ENCODE peak calls at places on chromosomes 16 and 17, in four cellular contexts. B is breast epithelium, W is stomach, C is HepG2. M is an unnamed sample.
A peak's percentile ranks its signal among the peaks of the same experiment; 100 is the strongest.

GRCh38 chr17:50161911-50162288 is 3.9 kb upstream of the SGCA start:
- DNase-seq in B (no peak), W (no peak), C (no peak), M (peak; percentile 85)

GRCh38 chr17:74452027-74452840 is 14.2 kb upstream of the CD300A start:
- DNase-seq in C (no peak), W (no peak), B (no peak), M (no peak)

GRCh38 chr16:56691885-56692284 is 9.6 kb downstream of the MT1X start:
- DNase-seq in W (no peak), C (peak; percentile 77), B (peak; percentile 79), M (no peak)

GRCh38 chr16:27894441-27894840 is 169.1 kb downstream of the GSG1L start:
- DNase-seq in W (no peak), B (no peak), C (no peak), M (no peak)

GRCh38 chr17:39965017-39965699 is 2.4 kb downstream of the GSDMA start:
- DNase-seq in B (no peak), C (no peak), W (no peak), M (no peak)

GRCh38 chr16:1164382-1164781 is 11.5 kb downstream of the CACNA1H start:
- DNase-seq in B (no peak), C (no peak), W (no peak), M (no peak)

GRCh38 chr16:88924834-88925539 is 52.0 kb downstream of the CBFA2T3 start:
- DNase-seq in C (peak; percentile 70), B (no peak), W (no peak), M (peak; percentile 89)

GRCh38 chr17:6070280-6070894 is at the start of gene WSCD1:
- DNase-seq in W (peak; percentile 45), B (no peak), C (no peak), M (no peak)

GRCh38 chr16:86789621-86790051 is 211.3 kb downstream of the FOXL1 start:
- DNase-seq in B (no peak), W (no peak), C (no peak), M (no peak)

GRCh38 chr17:81057079-81057730 is 22.3 kb downstream of the BAIAP2 start:
- DNase-seq in C (no peak), W (peak; percentile 84), B (peak; percentile 73), M (no peak)

GRCh38 chr17:74599531-74599939 is 7.5 kb upstream of the CD300LD start:
- DNase-seq in B (no peak), W (no peak), C (no peak), M (peak; percentile 75)

GRCh38 chr16:25580071-25580470 is 111.7 kb upstream of the HS3ST4 start:
- DNase-seq in W (no peak), C (no peak), B (no peak), M (no peak)

GRCh38 chr17:16322636-16323035 is 30.6 kb downstream of the CENPV start:
- DNase-seq in B (no peak), C (no peak), W (no peak), M (no peak)

GRCh38 chr16:68229431-68230175 is 6.3 kb downstream of the ESRP2 start:
- DNase-seq in W (peak; percentile 52), C (peak; percentile 64), B (no peak), M (no peak)

GRCh38 chr16:27449434-27450188 is 47.6 kb downstream of the IL21R start:
- DNase-seq in B (no peak), W (peak; percentile 43), C (no peak), M (peak; percentile 90)

GRCh38 chr16:79509221-79509631 is 91.3 kb downstream of the MAF start:
- DNase-seq in B (peak; percentile 52), C (no peak), W (peak; percentile 86), M (no peak)

GRCh38 chr16:53888222-53888621 is 184.3 kb downstream of the FTO start:
- DNase-seq in B (no peak), W (no peak), C (no peak), M (no peak)

GRCh38 chr17:38379448-38379847 is 27.8 kb downstream of the SOCS7 start:
- DNase-seq in C (no peak), B (no peak), W (no peak), M (no peak)

GRCh38 chr17:31008374-31009035 is 37.7 kb downstream of the RNF135 start:
- DNase-seq in B (peak; percentile 62), C (no peak), W (peak; percentile 65), M (peak; percentile 92)

GRCh38 chr16:12340151-12340733 is 363.7 kb downstream of the SNX29 start:
- DNase-seq in B (no peak), C (peak; percentile 74), W (peak; percentile 41), M (no peak)

GRCh38 chr17:75634754-75635609 is 1.7 kb downstream of the SMIM5 start:
- DNase-seq in B (no peak), W (no peak), C (no peak), M (peak; percentile 63)

GRCh38 chr16:52293209-52293608 is 253.7 kb downstream of the TOX3 start:
- DNase-seq in C (no peak), B (no peak), W (no peak), M (no peak)

GRCh38 chr16:89473791-89474414 is 16.5 kb downstream of the ANKRD11 start:
- DNase-seq in C (no peak), W (no peak), B (no peak), M (peak; percentile 64)

GRCh38 chr16:57128787-57129389 is 36.5 kb downstream of the CPNE2 start:
- DNase-seq in B (no peak), W (no peak), C (no peak), M (no peak)

GRCh38 chr17:18143044-18143936 is 34.7 kb downstream of the MYO15A start:
- DNase-seq in C (peak; percentile 38), W (no peak), B (no peak), M (no peak)

GRCh38 chr17:8611135-8611534 is 19.4 kb downstream of the MYH10 start:
- DNase-seq in B (no peak), C (no peak), W (no peak), M (no peak)

GRCh38 chr17:31533546-31534155 is 142.2 kb downstream of the RAB11FIP4 start:
- DNase-seq in B (no peak), C (no peak), W (peak; percentile 40), M (peak; percentile 80)

GRCh38 chr17:45370949-45371413 is 54.2 kb upstream of the MAP3K14 start:
- DNase-seq in C (no peak), B (peak; percentile 9), W (no peak), M (no peak)

GRCh38 chr16:75096730-75097129 is 19.9 kb downstream of the LDHD start:
- DNase-seq in B (no peak), C (no peak), W (peak; percentile 80), M (no peak)

GRCh38 chr16:72072514-72073342 is 9.7 kb downstream of the HPR start:
- DNase-seq in C (peak; percentile 96), B (no peak), W (no peak), M (no peak)

GRCh38 chr17:49914664-49915063 is 54.3 kb upstream of the DLX4 start:
- DNase-seq in B (no peak), W (no peak), C (no peak), M (no peak)

GRCh38 chr17:16886655-16887322 is 85.1 kb downstream of the TNFRSF13B start:
- DNase-seq in B (no peak), W (no peak), C (no peak), M (peak; percentile 3)

GRCh38 chr17:21170829-21171228 is 43.1 kb downstream of the TMEM11 start:
- DNase-seq in W (no peak), C (no peak), B (no peak), M (no peak)

GRCh38 chr16:54957403-54957802 is 26.7 kb downstream of the IRX5 start:
- DNase-seq in C (peak; percentile 20), W (peak; percentile 57), B (no peak), M (no peak)

GRCh38 chr17:14058051-14058450 is 11.3 kb upstream of the COX10 start:
- DNase-seq in B (no peak), W (no peak), C (no peak), M (no peak)

GRCh38 chr17:69267219-69267618 is 38.6 kb upstream of the ABCA10 start:
- DNase-seq in W (no peak), C (no peak), B (no peak), M (no peak)

GRCh38 chr17:77471984-77472836 is 331.4 kb downstream of the SEC14L1 start:
- DNase-seq in C (no peak), B (no peak), W (peak; percentile 56), M (no peak)
- H3K4me3 ChIP-seq in C (no peak overlapping the region), B (peak overlapping the region; percentile 45), W (no peak overlapping the region), M (peak overlapping the region; percentile 0)

DNA sequence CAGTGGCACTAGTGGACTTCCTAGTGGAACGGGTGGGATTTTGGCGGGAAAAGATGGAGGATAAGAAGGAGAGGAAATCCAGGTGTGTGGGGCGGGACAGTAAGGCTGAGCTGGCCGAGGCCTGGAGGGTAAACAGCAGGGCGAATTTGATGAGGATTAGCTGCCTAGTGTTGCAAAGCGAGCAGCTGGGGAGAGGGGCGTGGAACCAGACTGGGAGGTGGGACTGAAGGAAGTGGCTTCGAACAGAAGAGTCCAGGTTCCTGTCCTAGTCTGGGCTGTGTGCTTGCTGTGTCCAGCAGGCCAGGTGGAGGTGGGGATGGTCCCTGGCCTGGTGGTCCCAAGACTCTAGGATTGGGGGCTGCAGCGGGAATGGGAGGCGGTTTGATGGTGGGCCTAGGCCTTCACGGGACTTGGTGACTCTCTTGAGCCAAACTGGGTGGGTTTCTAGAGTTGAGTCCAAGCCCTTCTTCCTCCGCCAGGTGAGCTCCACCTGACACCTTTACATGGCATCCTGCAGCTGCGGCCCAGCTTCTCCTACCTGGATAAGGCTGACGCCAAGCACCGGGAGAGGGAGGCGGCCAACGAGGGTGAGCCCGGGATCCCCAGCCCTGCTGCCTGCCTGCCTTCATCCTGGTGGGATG is 16.1 kb downstream of the POLR3E start:
- DNase-seq in B (no peak), W (peak; percentile 10), C (no peak), M (peak; percentile 69)
- TF ChIP-seq POLR2A in B (no peak), W (no peak), C (no peak), M (no peak)

GRCh38 chr17:59733697-59734096 is 26.2 kb downstream of the VMP1 start:
- DNase-seq in B (no peak), W (no peak), C (no peak), M (no peak)
- TF ChIP-seq POLR2AphosphoS5 in B (no peak), W (no peak), C (no peak), M (no peak)

DNA sequence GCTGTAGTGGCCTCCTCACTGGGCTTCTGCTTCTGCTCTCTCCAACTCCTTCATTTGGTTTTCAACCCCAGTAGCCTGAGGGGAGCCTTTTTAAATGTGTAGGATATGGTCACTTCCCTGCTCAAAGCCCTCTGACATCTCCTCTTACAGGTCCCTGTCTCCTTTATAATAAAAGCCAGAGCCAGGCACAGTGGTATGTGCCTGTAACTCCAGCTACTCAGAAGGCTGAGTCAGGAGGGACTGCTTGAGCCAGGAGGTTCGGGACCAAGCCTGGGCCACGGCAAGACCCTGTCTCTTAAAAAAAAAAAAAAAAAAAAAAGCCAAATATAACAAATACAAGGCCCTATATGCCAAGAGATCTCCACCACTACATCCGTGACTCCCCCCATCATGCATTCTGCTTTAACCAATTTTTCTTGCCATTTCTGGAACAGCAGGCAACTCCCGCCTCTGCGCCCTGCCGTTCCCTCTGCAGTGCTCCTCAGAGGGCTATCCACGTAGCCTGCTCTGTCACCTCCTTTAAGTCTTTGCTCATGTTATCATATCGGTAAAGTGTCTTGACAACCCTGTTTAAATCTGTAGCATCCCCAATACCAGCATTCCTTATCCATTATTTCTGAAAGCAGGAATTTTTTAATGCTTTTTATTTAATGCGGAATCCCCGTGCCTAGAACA is 9.4 kb downstream of the ZNF771 start:
- DNase-seq in C (no peak), W (no peak), B (no peak), M (no peak)
- H3K4me3 ChIP-seq in C (no peak overlapping the region), W (peak overlapping the region; percentile 62), B (peak overlapping the region; percentile 72), M (no peak overlapping the region)